ENCODE peak calls at places on chromosomes 4 and X, in nine cellular contexts. One of them, this sample, is unnamed.

GRCh38 chrX:39018526-39018925 is 217.3 kb downstream of the MID1IP1 start:
- DNase-seq in fibroblast of lung: no peak
- DNase-seq in spleen: no peak
- DNase-seq in psoas muscle: no peak
- DNase-seq in fibroblast of the aortic adventitia: no peak
- DNase-seq in esophagus muscularis mucosa: no peak
- DNase-seq in thoracic aorta: no peak
- DNase-seq in OCI-LY7: no peak
- DNase-seq in lower lobe of right lung: no peak
- DNase-seq in this sample: no peak

GRCh38 chr4:143023519-143023918 is 161.2 kb upstream of the USP38 start:
- DNase-seq in spleen: no peak
- DNase-seq in fibroblast of lung: peak
- DNase-seq in psoas muscle: no peak
- DNase-seq in OCI-LY7: no peak
- DNase-seq in esophagus muscularis mucosa: no peak
- DNase-seq in fibroblast of the aortic adventitia: no peak
- DNase-seq in thoracic aorta: no peak
- DNase-seq in lower lobe of right lung: no peak
- DNase-seq in this sample: no peak

GRCh38 chr4:6779667-6780565 is 2.6 kb upstream of the KIAA0232 start:
- DNase-seq in psoas muscle: no peak
- DNase-seq in spleen: no peak
- DNase-seq in thoracic aorta: no peak
- DNase-seq in OCI-LY7: no peak
- DNase-seq in fibroblast of lung: peak
- DNase-seq in lower lobe of right lung: no peak
- DNase-seq in esophagus muscularis mucosa: no peak
- DNase-seq in fibroblast of the aortic adventitia: no peak
- DNase-seq in this sample: no peak

GRCh38 chr4:141258558-141258957 is 37.9 kb downstream of the ZNF330 start:
- DNase-seq in spleen: no peak
- DNase-seq in thoracic aorta: no peak
- DNase-seq in OCI-LY7: no peak
- DNase-seq in lower lobe of right lung: no peak
- DNase-seq in psoas muscle: no peak
- DNase-seq in fibroblast of lung: no peak
- DNase-seq in esophagus muscularis mucosa: no peak
- DNase-seq in fibroblast of the aortic adventitia: no peak
- DNase-seq in this sample: no peak

GRCh38 chrX:132491191-132491590 is 2.4 kb upstream of the MBNL3 start:
- DNase-seq in esophagus muscularis mucosa: no peak
- DNase-seq in lower lobe of right lung: no peak
- DNase-seq in fibroblast of lung: no peak
- DNase-seq in fibroblast of the aortic adventitia: no peak
- DNase-seq in spleen: no peak
- DNase-seq in psoas muscle: no peak
- DNase-seq in OCI-LY7: peak
- DNase-seq in thoracic aorta: no peak
- DNase-seq in this sample: no peak

GRCh38 chr4:136967069-136967468 is 565.2 kb downstream of the PCDH18 start:
- DNase-seq in thoracic aorta: no peak
- DNase-seq in spleen: no peak
- DNase-seq in fibroblast of the aortic adventitia: no peak
- DNase-seq in psoas muscle: no peak
- DNase-seq in fibroblast of lung: no peak
- DNase-seq in lower lobe of right lung: no peak
- DNase-seq in esophagus muscularis mucosa: no peak
- DNase-seq in OCI-LY7: no peak
- DNase-seq in this sample: no peak

GRCh38 chrX:45505214-45505613 is 304.5 kb upstream of the DIPK2B start:
- DNase-seq in fibroblast of the aortic adventitia: peak
- DNase-seq in OCI-LY7: no peak
- DNase-seq in fibroblast of lung: peak
- DNase-seq in lower lobe of right lung: no peak
- DNase-seq in thoracic aorta: no peak
- DNase-seq in spleen: no peak
- DNase-seq in esophagus muscularis mucosa: no peak
- DNase-seq in psoas muscle: no peak
- DNase-seq in this sample: no peak

GRCh38 chr4:184383497-184384055 is 90.8 kb downstream of the IRF2 start:
- DNase-seq in fibroblast of lung: peak
- DNase-seq in esophagus muscularis mucosa: no peak
- DNase-seq in spleen: no peak
- DNase-seq in psoas muscle: peak
- DNase-seq in OCI-LY7: no peak
- DNase-seq in thoracic aorta: no peak
- DNase-seq in lower lobe of right lung: no peak
- DNase-seq in fibroblast of the aortic adventitia: peak
- DNase-seq in this sample: no peak

GRCh38 chr4:80492761-80493160 is 157.2 kb downstream of the CFAP299 start:
- DNase-seq in fibroblast of lung: no peak
- DNase-seq in lower lobe of right lung: no peak
- DNase-seq in psoas muscle: no peak
- DNase-seq in esophagus muscularis mucosa: no peak
- DNase-seq in OCI-LY7: peak
- DNase-seq in fibroblast of the aortic adventitia: no peak
- DNase-seq in thoracic aorta: no peak
- DNase-seq in spleen: no peak
- DNase-seq in this sample: no peak

GRCh38 chr4:13529130-13529919 is 15.0 kb downstream of the NKX3-2 start:
- DNase-seq in psoas muscle: no peak
- DNase-seq in esophagus muscularis mucosa: no peak
- DNase-seq in thoracic aorta: no peak
- DNase-seq in spleen: no peak
- DNase-seq in fibroblast of lung: no peak
- DNase-seq in lower lobe of right lung: no peak
- DNase-seq in fibroblast of the aortic adventitia: no peak
- DNase-seq in OCI-LY7: no peak
- DNase-seq in this sample: no peak

GRCh38 chrX:11351375-11352295 is 58.4 kb downstream of the AMELX start:
- DNase-seq in spleen: peak
- DNase-seq in fibroblast of lung: peak
- DNase-seq in lower lobe of right lung: peak
- DNase-seq in OCI-LY7: no peak
- DNase-seq in esophagus muscularis mucosa: peak
- DNase-seq in fibroblast of the aortic adventitia: peak
- DNase-seq in psoas muscle: peak
- DNase-seq in thoracic aorta: no peak
- DNase-seq in this sample: no peak

GRCh38 chr4:7554885-7555284 is 120.2 kb upstream of the PSAPL1 start:
- DNase-seq in psoas muscle: no peak
- DNase-seq in lower lobe of right lung: no peak
- DNase-seq in fibroblast of the aortic adventitia: no peak
- DNase-seq in spleen: no peak
- DNase-seq in esophagus muscularis mucosa: no peak
- DNase-seq in fibroblast of lung: no peak
- DNase-seq in thoracic aorta: no peak
- DNase-seq in OCI-LY7: no peak
- DNase-seq in this sample: no peak

GRCh38 chr4:15469402-15470148 is at the start of gene CC2D2A:
- DNase-seq in fibroblast of lung: peak
- DNase-seq in OCI-LY7: no peak
- DNase-seq in esophagus muscularis mucosa: peak
- DNase-seq in fibroblast of the aortic adventitia: peak
- DNase-seq in thoracic aorta: no peak
- DNase-seq in spleen: no peak
- DNase-seq in lower lobe of right lung: no peak
- DNase-seq in psoas muscle: no peak
- DNase-seq in this sample: no peak

GRCh38 chr4:56958111-56958517 is 19.3 kb downstream of the NOA1 start:
- DNase-seq in esophagus muscularis mucosa: peak
- DNase-seq in lower lobe of right lung: peak
- DNase-seq in OCI-LY7: no peak
- DNase-seq in fibroblast of the aortic adventitia: peak
- DNase-seq in psoas muscle: peak
- DNase-seq in fibroblast of lung: peak
- DNase-seq in thoracic aorta: peak
- DNase-seq in spleen: no peak
- DNase-seq in this sample: no peak

GRCh38 chr4:82372874-82373815 is 646 bp downstream of the HNRNPD start:
- DNase-seq in OCI-LY7: peak
- DNase-seq in fibroblast of lung: peak
- DNase-seq in spleen: peak
- DNase-seq in thoracic aorta: peak
- DNase-seq in psoas muscle: peak
- DNase-seq in fibroblast of the aortic adventitia: peak
- DNase-seq in esophagus muscularis mucosa: peak
- DNase-seq in lower lobe of right lung: peak
- DNase-seq in this sample: peak

GRCh38 chr4:74559853-74560252 is 114.9 kb downstream of the AREG start:
- DNase-seq in spleen: no peak
- DNase-seq in esophagus muscularis mucosa: no peak
- DNase-seq in thoracic aorta: no peak
- DNase-seq in fibroblast of the aortic adventitia: no peak
- DNase-seq in lower lobe of right lung: no peak
- DNase-seq in psoas muscle: no peak
- DNase-seq in fibroblast of lung: no peak
- DNase-seq in OCI-LY7: no peak
- DNase-seq in this sample: no peak
- TF ChIP-seq CTCF in spleen: no peak
- TF ChIP-seq CTCF in esophagus muscularis mucosa: no peak
- TF ChIP-seq CTCF in thoracic aorta: no peak
- TF ChIP-seq CTCF in fibroblast of the aortic adventitia: no peak
- TF ChIP-seq CTCF in lower lobe of right lung: no peak
- TF ChIP-seq CTCF in psoas muscle: no peak
- TF ChIP-seq CTCF in fibroblast of lung: no peak
- TF ChIP-seq CTCF in OCI-LY7: no peak
- TF ChIP-seq CTCF in this sample: no peak

GRCh38 chr4:19227701-19228100 is 1024.0 kb upstream of the SLIT2 start:
- DNase-seq in lower lobe of right lung: no peak
- DNase-seq in fibroblast of lung: no peak
- DNase-seq in esophagus muscularis mucosa: no peak
- DNase-seq in thoracic aorta: no peak
- DNase-seq in fibroblast of the aortic adventitia: no peak
- DNase-seq in spleen: no peak
- DNase-seq in OCI-LY7: no peak
- DNase-seq in psoas muscle: no peak
- DNase-seq in this sample: no peak

DNA sequence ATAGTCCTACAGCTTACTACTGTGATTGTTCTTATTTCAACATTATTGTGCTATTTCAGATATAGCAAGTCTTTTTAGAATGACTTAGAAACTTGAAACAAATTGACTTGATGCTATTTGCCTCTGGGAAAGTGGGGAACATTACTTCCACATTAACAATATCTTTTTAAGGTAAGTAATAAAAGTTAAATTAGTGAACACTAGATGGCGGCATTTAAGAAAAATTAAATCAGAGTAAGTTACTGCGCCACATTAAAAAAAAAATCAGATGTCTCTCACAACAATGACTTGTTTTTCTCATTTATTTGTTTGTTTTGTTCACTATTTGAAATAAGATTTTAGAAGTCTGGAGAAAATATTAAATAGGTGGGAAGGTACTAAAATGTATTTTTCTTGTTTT is 1026.9 kb upstream of the SLIT2 start:
- DNase-seq in spleen: no peak
- DNase-seq in psoas muscle: no peak
- DNase-seq in OCI-LY7: peak
- DNase-seq in thoracic aorta: no peak
- DNase-seq in lower lobe of right lung: no peak
- DNase-seq in fibroblast of the aortic adventitia: peak
- DNase-seq in esophagus muscularis mucosa: no peak
- DNase-seq in fibroblast of lung: peak
- DNase-seq in this sample: no peak
- TF ChIP-seq CTCF in spleen: no peak
- TF ChIP-seq CTCF in psoas muscle: peak
- TF ChIP-seq CTCF in OCI-LY7: peak
- TF ChIP-seq CTCF in thoracic aorta: no peak
- TF ChIP-seq CTCF in lower lobe of right lung: peak
- TF ChIP-seq CTCF in fibroblast of the aortic adventitia: no peak
- TF ChIP-seq CTCF in esophagus muscularis mucosa: peak
- TF ChIP-seq CTCF in fibroblast of lung: no peak
- TF ChIP-seq CTCF in this sample: no peak

GRCh38 chr4:42404001-42404400 is 6.7 kb downstream of the SHISA3 start:
- DNase-seq in OCI-LY7: no peak
- DNase-seq in fibroblast of the aortic adventitia: no peak
- DNase-seq in thoracic aorta: no peak
- DNase-seq in spleen: no peak
- DNase-seq in lower lobe of right lung: no peak
- DNase-seq in esophagus muscularis mucosa: no peak
- DNase-seq in fibroblast of lung: no peak
- DNase-seq in psoas muscle: no peak
- DNase-seq in this sample: no peak

GRCh38 chr4:42397635-42398447 is 553 bp downstream of the SHISA3 start:
- DNase-seq in fibroblast of lung: peak
- DNase-seq in esophagus muscularis mucosa: no peak
- DNase-seq in spleen: peak
- DNase-seq in OCI-LY7: peak
- DNase-seq in fibroblast of the aortic adventitia: peak
- DNase-seq in psoas muscle: peak
- DNase-seq in lower lobe of right lung: no peak
- DNase-seq in thoracic aorta: no peak
- DNase-seq in this sample: no peak

GRCh38 chr4:42399393-42399792 is 2.1 kb downstream of the SHISA3 start:
- DNase-seq in thoracic aorta: no peak
- DNase-seq in esophagus muscularis mucosa: no peak
- DNase-seq in fibroblast of lung: no peak
- DNase-seq in psoas muscle: no peak
- DNase-seq in OCI-LY7: no peak
- DNase-seq in fibroblast of the aortic adventitia: no peak
- DNase-seq in spleen: no peak
- DNase-seq in lower lobe of right lung: no peak
- DNase-seq in this sample: no peak

GRCh38 chr4:42398448-42399355 is 1.4 kb downstream of the SHISA3 start:
- DNase-seq in thoracic aorta: no peak
- DNase-seq in OCI-LY7: no peak
- DNase-seq in spleen: no peak
- DNase-seq in lower lobe of right lung: no peak
- DNase-seq in psoas muscle: peak
- DNase-seq in fibroblast of lung: no peak
- DNase-seq in esophagus muscularis mucosa: no peak
- DNase-seq in fibroblast of the aortic adventitia: no peak
- DNase-seq in this sample: no peak

DNA sequence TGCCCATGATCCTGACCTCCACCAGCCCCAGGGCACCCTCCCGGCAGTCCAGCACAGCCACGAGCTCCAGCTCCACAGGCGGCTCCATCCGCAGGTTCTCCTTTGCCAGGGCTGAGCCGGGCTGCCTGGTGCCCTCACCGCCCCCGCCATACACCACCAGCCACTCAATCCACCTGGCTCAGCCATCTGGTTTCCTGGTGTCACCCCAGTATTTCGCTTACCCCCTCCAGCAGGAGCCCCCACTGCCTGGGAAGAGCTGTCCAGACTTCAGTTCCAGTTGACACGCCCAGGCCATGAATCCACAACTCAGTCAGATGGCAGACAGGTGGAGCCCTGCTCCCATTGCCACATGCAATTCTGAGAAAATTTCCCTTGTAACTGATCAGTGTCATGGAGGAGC is 3.9 kb downstream of the SHISA3 start:
- DNase-seq in fibroblast of the aortic adventitia: no peak
- DNase-seq in OCI-LY7: no peak
- DNase-seq in fibroblast of lung: no peak
- DNase-seq in psoas muscle: no peak
- DNase-seq in spleen: no peak
- DNase-seq in lower lobe of right lung: no peak
- DNase-seq in thoracic aorta: no peak
- DNase-seq in esophagus muscularis mucosa: no peak
- DNase-seq in this sample: no peak
- TF ChIP-seq CTCF in fibroblast of the aortic adventitia: no peak
- TF ChIP-seq CTCF in OCI-LY7: peak
- TF ChIP-seq CTCF in fibroblast of lung: no peak
- TF ChIP-seq CTCF in psoas muscle: no peak
- TF ChIP-seq CTCF in spleen: no peak
- TF ChIP-seq CTCF in lower lobe of right lung: no peak
- TF ChIP-seq CTCF in thoracic aorta: no peak
- TF ChIP-seq CTCF in esophagus muscularis mucosa: no peak
- TF ChIP-seq CTCF in this sample: no peak

GRCh38 chrX:87583679-87584078 is 66.1 kb downstream of the KLHL4 start:
- DNase-seq in OCI-LY7: peak
- DNase-seq in thoracic aorta: no peak
- DNase-seq in fibroblast of the aortic adventitia: peak
- DNase-seq in spleen: no peak
- DNase-seq in lower lobe of right lung: no peak
- DNase-seq in fibroblast of lung: peak
- DNase-seq in esophagus muscularis mucosa: no peak
- DNase-seq in psoas muscle: no peak
- DNase-seq in this sample: no peak
- TF ChIP-seq CTCF in OCI-LY7: peak
- TF ChIP-seq CTCF in thoracic aorta: no peak
- TF ChIP-seq CTCF in fibroblast of the aortic adventitia: peak
- TF ChIP-seq CTCF in spleen: no peak
- TF ChIP-seq CTCF in lower lobe of right lung: peak
- TF ChIP-seq CTCF in fibroblast of lung: no peak
- TF ChIP-seq CTCF in esophagus muscularis mucosa: no peak
- TF ChIP-seq CTCF in psoas muscle: peak
- TF ChIP-seq CTCF in this sample: no peak